ENCODE peak calls at places on chromosomes 11 and 22, in eight cellular contexts. M, I, Q, L, N, D, G and S are unnamed samples.

GRCh38 chr11:70671611-70672010 is 273.3 kb downstream of the CTTN start:
- DNase-seq in M (no peak), I (no peak), Q (no peak), L (no peak), N (no peak), D (no peak), G (peak; percentile 24), S (no peak)

GRCh38 chr22:39428597-39429071 is 28.2 kb upstream of the MGAT3 start:
- DNase-seq in M (no peak), I (no peak), Q (no peak), L (no peak), N (no peak), D (no peak), G (peak; percentile 11), S (no peak)

GRCh38 chr11:71316701-71317100 is 64.3 kb upstream of the SHANK2 start:
- DNase-seq in M (no peak), I (no peak), Q (no peak), L (no peak), N (no peak), D (no peak), G (no peak), S (no peak)

GRCh38 chr11:15128621-15129020 is 13.9 kb downstream of the INSC start:
- DNase-seq in M (no peak), I (no peak), Q (no peak), L (no peak), N (peak; percentile 28), D (no peak), G (no peak), S (no peak)

GRCh38 chr22:44586337-44586990 is 88.4 kb upstream of the RTL6 start:
- DNase-seq in M (no peak), I (no peak), Q (peak; percentile 41), L (no peak), N (no peak), D (no peak), G (peak; percentile 39), S (no peak)

GRCh38 chr11:117621226-117621625 is 175.8 kb downstream of the DSCAML1 start:
- DNase-seq in M (no peak), I (peak; percentile 35), Q (no peak), L (no peak), N (no peak), D (no peak), G (no peak), S (no peak)

GRCh38 chr11:87299041-87299481 is 261.3 kb downstream of the TMEM135 start:
- DNase-seq in M (no peak), I (no peak), Q (no peak), L (no peak), N (no peak), D (no peak), G (no peak), S (no peak)

GRCh38 chr11:43852057-43852636 is 28.5 kb upstream of the ALKBH3 start:
- DNase-seq in M (peak; percentile 23), I (peak; percentile 76), Q (no peak), L (peak; percentile 57), N (no peak), D (no peak), G (no peak), S (no peak)

GRCh38 chr11:40370821-40371616 is 1088.4 kb downstream of the LRRC4C start:
- DNase-seq in M (no peak), I (no peak), Q (no peak), L (no peak), N (no peak), D (no peak), G (no peak), S (no peak)

GRCh38 chr22:24423519-24424000 is 3.8 kb upstream of the ADORA2A start:
- DNase-seq in M (peak; percentile 35), I (peak; percentile 71), Q (peak; percentile 78), L (no peak), N (no peak), D (no peak), G (peak; percentile 82), S (no peak)

GRCh38 chr22:19179472-19180048 is 1.0 kb upstream of the SLC25A1 start:
- DNase-seq in M (no peak), I (peak; percentile 90), Q (peak; percentile 82), L (peak; percentile 43), N (peak; percentile 88), D (peak; percentile 60), G (peak; percentile 83), S (no peak)

GRCh38 chr22:42725606-42726355 is 5.1 kb upstream of the A4GALT start:
- DNase-seq in M (no peak), I (no peak), Q (no peak), L (no peak), N (no peak), D (no peak), G (no peak), S (no peak)

GRCh38 chr11:95512177-95512576 is 277.4 kb downstream of the FAM76B start:
- DNase-seq in M (no peak), I (peak; percentile 97), Q (no peak), L (no peak), N (peak; percentile 75), D (no peak), G (no peak), S (peak; percentile 85)

GRCh38 chr11:27902981-27903624 is 202.8 kb upstream of the BDNF start:
- DNase-seq in M (no peak), I (peak; percentile 94), Q (no peak), L (no peak), N (no peak), D (no peak), G (no peak), S (no peak)

GRCh38 chr11:13298765-13299164 is 21.2 kb downstream of the BMAL1 start:
- DNase-seq in M (no peak), I (no peak), Q (no peak), L (no peak), N (no peak), D (no peak), G (no peak), S (no peak)

GRCh38 chr11:1176224-1177019 is 18.7 kb downstream of the MUC5AC start:
- DNase-seq in M (no peak), I (no peak), Q (no peak), L (no peak), N (no peak), D (no peak), G (peak; percentile 27), S (no peak)

GRCh38 chr11:111378773-111379499 is at the start of gene POU2AF1:
- DNase-seq in M (peak; percentile 73), I (peak; percentile 91), Q (no peak), L (no peak), N (no peak), D (no peak), G (no peak), S (no peak)

GRCh38 chr22:35642305-35642741 is 5.9 kb upstream of the APOL6 start:
- DNase-seq in M (no peak), I (peak; percentile 65), Q (peak; percentile 75), L (no peak), N (no peak), D (no peak), G (no peak), S (no peak)

GRCh38 chr11:6674198-6674597 is 8.9 kb downstream of the MRPL17 start:
- DNase-seq in M (no peak), I (no peak), Q (no peak), L (no peak), N (no peak), D (no peak), G (no peak), S (no peak)

GRCh38 chr11:66130978-66131377 is 60.9 kb downstream of the PACS1 start:
- DNase-seq in M (no peak), I (no peak), Q (no peak), L (no peak), N (no peak), D (no peak), G (no peak), S (no peak)
- H3K27ac ChIP-seq in M (peak overlapping the region; percentile 24), I (no peak overlapping the region), Q (no peak overlapping the region), L (no peak overlapping the region), N (no peak overlapping the region), D (no peak overlapping the region), G (no peak overlapping the region), S (no peak overlapping the region)

GRCh38 chr11:67585911-67586310 is 2.3 kb downstream of the GSTP1 start:
- DNase-seq in M (no peak), I (peak; percentile 17), Q (no peak), L (no peak), N (no peak), D (no peak), G (no peak), S (no peak)
- H3K27ac ChIP-seq in M (no peak overlapping the region), I (no peak overlapping the region), Q (no peak overlapping the region), L (no peak overlapping the region), N (no peak overlapping the region), D (no peak overlapping the region), G (no peak overlapping the region), S (no peak overlapping the region)

DNA sequence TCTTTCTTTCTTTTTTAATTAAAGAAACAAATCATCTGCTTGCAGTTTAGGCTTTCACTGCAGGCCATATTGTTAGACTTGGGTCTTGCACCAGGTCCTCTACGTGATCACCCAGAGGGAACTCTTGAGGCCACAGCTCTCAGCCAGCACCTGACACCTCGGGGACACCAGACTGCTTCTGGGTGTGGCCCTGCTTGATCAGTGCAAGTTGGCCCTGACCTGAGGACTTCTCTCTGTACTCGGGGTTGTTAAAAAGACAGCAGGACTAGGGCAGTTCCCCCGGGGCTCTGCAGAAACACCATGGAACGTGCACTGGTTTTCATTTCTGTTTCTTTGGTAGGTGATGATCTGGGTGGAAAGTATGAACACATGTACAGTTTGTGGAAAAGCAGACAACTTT is 51.2 kb upstream of the MYO18B start:
- DNase-seq in M (no peak), I (no peak), Q (no peak), L (no peak), N (no peak), D (no peak), G (no peak), S (no peak)
- H3K27ac ChIP-seq in M (no peak overlapping the region), I (no peak overlapping the region), Q (no peak overlapping the region), L (no peak overlapping the region), N (no peak overlapping the region), D (no peak overlapping the region), G (no peak overlapping the region), S (no peak overlapping the region)

GRCh38 chr11:30431127-30431814 is 108.4 kb downstream of the ARL14EP start:
- DNase-seq in M (no peak), I (no peak), Q (no peak), L (no peak), N (no peak), D (no peak), G (no peak), S (no peak)
- H3K27ac ChIP-seq in M (no peak overlapping the region), I (no peak overlapping the region), Q (no peak overlapping the region), L (no peak overlapping the region), N (no peak overlapping the region), D (no peak overlapping the region), G (no peak overlapping the region), S (no peak overlapping the region)

GRCh38 chr11:76577199-76577920 is 93.2 kb downstream of the LRRC32 start:
- DNase-seq in M (no peak), I (peak; percentile 77), Q (peak; percentile 75), L (no peak), N (no peak), D (no peak), G (no peak), S (peak; percentile 80)
- H3K27ac ChIP-seq in M (no peak overlapping the region), I (no peak overlapping the region), Q (peak overlapping the region; percentile 67), L (no peak overlapping the region), N (peak overlapping the region; percentile 77), D (no peak overlapping the region), G (peak overlapping the region; percentile 83), S (peak overlapping the region; percentile 49)